ENCODE peak calls at places on chromosome 12, in seven cellular contexts. F is GM23248, H is fibroblast of lung, P is neural progenitor cell, B is mesendoderm, R is neuronal stem cell, A is colonic mucosa. K is an unnamed sample.

GRCh38 chr12:94172973-94173372 is 24.6 kb downstream of the PLXNC1 start:
- DNase-seq in F (peak; percentile 97), H (peak; percentile 99), P (no peak), B (no peak), R (no peak), A (no peak), K (peak; percentile 99)

GRCh38 chr12:118790578-118790977 is 190.8 kb upstream of the SRRM4 start:
- DNase-seq in F (no peak), H (no peak), P (no peak), B (no peak), R (no peak), A (no peak), K (no peak)

GRCh38 chr12:40762072-40762471 is 69.8 kb downstream of the CNTN1 start:
- DNase-seq in F (no peak), H (no peak), P (no peak), B (peak; percentile 12), R (no peak), A (no peak), K (no peak)

GRCh38 chr12:22518067-22518719 is 26.1 kb downstream of the C2CD5 start:
- DNase-seq in F (no peak), H (peak; percentile 65), P (no peak), B (no peak), R (no peak), A (peak; percentile 32), K (no peak)

GRCh38 chr12:40907115-40907521 is 214.9 kb downstream of the CNTN1 start:
- DNase-seq in F (peak; percentile 8), H (peak; percentile 22), P (no peak), B (peak; percentile 77), R (no peak), A (no peak), K (peak; percentile 7)

GRCh38 chr12:47970843-47971242 is 7.4 kb downstream of the TMEM106C start:
- DNase-seq in F (no peak), H (no peak), P (no peak), B (no peak), R (no peak), A (no peak), K (no peak)

GRCh38 chr12:117144599-117144998 is 45.4 kb upstream of the TESC start:
- DNase-seq in F (no peak), H (no peak), P (no peak), B (no peak), R (no peak), A (no peak), K (no peak)

GRCh38 chr12:47361389-47362031 is 281.8 kb upstream of the AMIGO2 start:
- DNase-seq in F (no peak), H (no peak), P (no peak), B (peak; percentile 66), R (no peak), A (peak; percentile 28), K (peak; percentile 60)

GRCh38 chr12:108633081-108633533 is 587 bp downstream of the SELPLG start:
- DNase-seq in F (no peak), H (no peak), P (no peak), B (no peak), R (no peak), A (no peak), K (no peak)

GRCh38 chr12:12563529-12563928 is 866 bp upstream of the DUSP16 start:
- DNase-seq in F (peak; percentile 52), H (no peak), P (peak; percentile 7), B (no peak), R (no peak), A (no peak), K (peak; percentile 20)

GRCh38 chr12:22683131-22683530 is 58.2 kb downstream of the ETNK1 start:
- DNase-seq in F (no peak), H (no peak), P (no peak), B (no peak), R (no peak), A (no peak), K (no peak)

GRCh38 chr12:85280138-85280983 is at the start of gene ALX1:
- DNase-seq in F (peak; percentile 50), H (peak; percentile 44), P (peak; percentile 89), B (peak; percentile 94), R (peak; percentile 71), A (peak; percentile 21), K (peak; percentile 32)
- H3K9ac ChIP-seq in F (peak within 1 kb of the TSS; percentile 6), H (no peak within 1 kb of the TSS), P (peak within 1 kb of the TSS; percentile 54), B (peak within 1 kb of the TSS; percentile 77), R (peak within 1 kb of the TSS; percentile 53), A (no peak within 1 kb of the TSS), K (peak within 1 kb of the TSS; percentile 24)

GRCh38 chr12:120835657-120836056 is 68.5 kb downstream of the SPPL3 start:
- DNase-seq in F (no peak), H (no peak), P (no peak), B (no peak), R (no peak), A (no peak), K (peak; percentile 20)

GRCh38 chr12:120834489-120835303 is 69.5 kb downstream of the SPPL3 start:
- DNase-seq in F (no peak), H (no peak), P (no peak), B (no peak), R (no peak), A (no peak), K (no peak)

GRCh38 chr12:120835304-120835612 is 68.9 kb downstream of the SPPL3 start:
- DNase-seq in F (no peak), H (no peak), P (no peak), B (no peak), R (no peak), A (no peak), K (peak; percentile 78)

GRCh38 chr12:120832712-120833111 is 71.4 kb downstream of the SPPL3 start:
- DNase-seq in F (no peak), H (no peak), P (no peak), B (no peak), R (no peak), A (no peak), K (no peak)

DNA sequence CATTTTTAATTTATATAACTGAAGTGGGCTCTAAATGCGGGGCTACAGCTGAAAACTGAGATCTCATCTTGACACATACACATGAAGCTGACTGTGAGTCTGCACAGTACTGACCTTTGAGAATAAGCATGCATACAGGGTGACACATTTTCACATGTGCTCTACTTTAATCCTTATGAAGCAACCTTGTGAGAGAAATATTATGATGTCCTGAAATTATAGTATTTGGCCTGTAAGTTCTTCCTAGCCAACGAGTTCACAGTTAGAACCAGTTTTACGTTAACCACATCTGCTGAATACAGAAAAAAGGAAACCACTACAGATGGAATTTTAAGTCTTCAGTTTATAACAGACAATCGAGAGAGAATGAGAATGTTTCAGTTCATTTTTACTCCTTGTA is 70.3 kb downstream of the SPPL3 start:
- DNase-seq in F (peak; percentile 75), H (no peak), P (no peak), B (no peak), R (no peak), A (no peak), K (no peak)
- H3K9ac ChIP-seq in F (no peak overlapping the region), H (no peak overlapping the region), P (no peak overlapping the region), B (no peak overlapping the region), R (no peak overlapping the region), A (no peak overlapping the region), K (no peak overlapping the region)

GRCh38 chr12:67909681-67910080 is 79.6 kb upstream of the IFNG-AS1 start:
- DNase-seq in F (peak; percentile 48), H (no peak), P (no peak), B (no peak), R (no peak), A (no peak), K (no peak)
- H3K9ac ChIP-seq in F (peak overlapping the region; percentile 64), H (no peak overlapping the region), P (no peak overlapping the region), B (no peak overlapping the region), R (no peak overlapping the region), A (no peak overlapping the region), K (no peak overlapping the region)

GRCh38 chr12:53560386-53560785 is 53.1 kb upstream of the NPFF start:
- DNase-seq in F (peak; percentile 83), H (peak; percentile 88), P (no peak), B (no peak), R (no peak), A (no peak), K (no peak)

GRCh38 chr12:53563452-53563851 is 56.2 kb upstream of the NPFF start:
- DNase-seq in F (no peak), H (no peak), P (no peak), B (no peak), R (no peak), A (no peak), K (no peak)

GRCh38 chr12:53561590-53561953 is 54.3 kb upstream of the NPFF start:
- DNase-seq in F (peak; percentile 94), H (peak; percentile 88), P (no peak), B (no peak), R (no peak), A (no peak), K (no peak)

GRCh38 chr12:53558631-53559030 is 51.3 kb upstream of the NPFF start:
- DNase-seq in F (no peak), H (no peak), P (no peak), B (no peak), R (no peak), A (no peak), K (no peak)

DNA sequence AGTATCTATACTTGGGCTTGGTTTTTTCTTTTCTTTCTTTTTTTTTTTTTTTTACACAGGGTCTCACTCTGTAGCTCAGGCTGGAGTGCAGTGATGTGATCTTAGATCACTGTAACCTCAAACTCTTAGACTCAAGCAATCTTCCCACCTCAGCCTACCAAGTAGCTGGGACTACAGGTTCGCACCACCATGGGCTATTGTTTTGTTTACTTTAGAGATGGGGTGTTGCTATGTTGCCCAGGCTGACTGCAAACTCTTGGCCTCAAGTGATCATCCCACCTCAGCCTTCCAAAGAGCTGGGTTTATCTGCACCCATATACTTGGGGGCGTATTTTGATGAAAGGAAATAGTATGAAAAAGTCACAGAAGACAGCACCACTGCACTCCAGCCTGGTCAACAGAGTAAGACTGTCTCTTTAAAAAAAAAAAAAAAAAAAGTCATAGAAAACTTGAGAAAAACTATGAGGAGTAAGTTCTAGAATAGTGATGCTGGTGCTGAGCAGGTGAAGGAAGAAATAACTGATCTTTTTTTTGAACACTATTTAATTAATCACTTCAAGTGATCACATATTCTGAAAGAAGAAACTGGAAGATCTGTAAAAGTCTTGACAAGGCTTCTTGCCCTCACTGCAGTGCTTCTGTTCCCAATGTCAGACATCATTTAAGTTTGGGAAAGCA is 53.8 kb upstream of the NPFF start:
- DNase-seq in F (peak; percentile 21), H (no peak), P (no peak), B (no peak), R (no peak), A (no peak), K (no peak)
- H3K9ac ChIP-seq in F (peak overlapping the region; percentile 35), H (no peak overlapping the region), P (no peak overlapping the region), B (no peak overlapping the region), R (no peak overlapping the region), A (no peak overlapping the region), K (no peak overlapping the region)